ENCODE peak calls at places on chromosome 16, in ten cellular contexts. H is activated T-cell treated with anti-CD3 and anti-CD28 coated beads, Interleukin-2, amount 50 U/mL, for 1 hour; P is stimulated activated CD8-positive, alpha-beta memory T cell treated with anti-CD3 and anti-CD28 coated beads, Interleukin-7, amount 100 ng/mL, for 1 hour; L is H1; Y is Kasumi-1; S is neural crest cell; Z is activated gamma-delta T cell treated with anti-CD3 and anti-CD28 coated beads, Interleukin-2, amount 50 U/mL, for 16 hours; I is effector CD4-positive, alpha-beta T cell; Q is T-cell; T is glutamatergic neuron. B is an unnamed sample.

GRCh38 chr16:88356727-88357199 is 26.0 kb upstream of the ZNF469 start:
- DNase-seq in H (no peak), P (no peak), L (no peak), Y (no peak), S (no peak), Z (no peak), I (no peak), Q (no peak), T (peak), B (no peak)

GRCh38 chr16:48057085-48057484 is 98.7 kb downstream of the ABCC12 start:
- DNase-seq in H (no peak), P (no peak), L (no peak), Y (no peak), S (no peak), Z (no peak), I (no peak), Q (no peak), T (no peak), B (no peak)

GRCh38 chr16:49602201-49603041 is 228.8 kb downstream of the C16orf78 start:
- DNase-seq in H (no peak), P (no peak), L (peak), Y (no peak), S (no peak), Z (no peak), I (no peak), Q (no peak), T (no peak), B (no peak)

GRCh38 chr16:84928679-84929420 is 82.5 kb downstream of the ZDHHC7 start:
- DNase-seq in H (no peak), P (no peak), L (no peak), Y (no peak), S (no peak), Z (no peak), I (no peak), Q (no peak), T (no peak), B (no peak)

GRCh38 chr16:80707686-80708085 is 96.7 kb downstream of the CDYL2 start:
- DNase-seq in H (no peak), P (no peak), L (no peak), Y (no peak), S (no peak), Z (no peak), I (no peak), Q (no peak), T (no peak), B (no peak)

GRCh38 chr16:14501331-14502255 is 128.5 kb downstream of the PARN start:
- DNase-seq in H (no peak), P (no peak), L (peak), Y (no peak), S (no peak), Z (no peak), I (no peak), Q (no peak), T (peak), B (peak)

GRCh38 chr16:56365552-56365951 is 59.8 kb downstream of the AMFR start:
- DNase-seq in H (no peak), P (no peak), L (no peak), Y (no peak), S (no peak), Z (no peak), I (no peak), Q (no peak), T (no peak), B (no peak)

GRCh38 chr16:66979011-66979717 is 9.2 kb upstream of the CES4A start:
- DNase-seq in H (no peak), P (no peak), L (no peak), Y (no peak), S (no peak), Z (no peak), I (no peak), Q (no peak), T (no peak), B (no peak)

GRCh38 chr16:80327740-80328139 is 213.1 kb upstream of the DYNLRB2 start:
- DNase-seq in H (no peak), P (no peak), L (no peak), Y (no peak), S (no peak), Z (no peak), I (no peak), Q (no peak), T (no peak), B (no peak)

GRCh38 chr16:23952128-23953041 is 116.6 kb downstream of the PRKCB start:
- DNase-seq in H (peak), P (no peak), L (no peak), Y (peak), S (no peak), Z (peak), I (peak), Q (no peak), T (no peak), B (peak)

GRCh38 chr16:48203974-48204824 is 39.9 kb upstream of the LONP2 start:
- DNase-seq in H (no peak), P (no peak), L (no peak), Y (no peak), S (no peak), Z (no peak), I (no peak), Q (no peak), T (no peak), B (no peak)

GRCh38 chr16:3819741-3820724 is 60.5 kb downstream of the CREBBP start:
- DNase-seq in H (no peak), P (no peak), L (no peak), Y (no peak), S (no peak), Z (no peak), I (no peak), Q (peak), T (no peak), B (no peak)

GRCh38 chr16:15494231-15494630 is 59.8 kb downstream of the BMERB1 start:
- DNase-seq in H (no peak), P (no peak), L (no peak), Y (no peak), S (no peak), Z (no peak), I (no peak), Q (no peak), T (no peak), B (no peak)

GRCh38 chr16:26889751-26890150 is 177.0 kb upstream of the C16orf82 start:
- DNase-seq in H (no peak), P (no peak), L (no peak), Y (no peak), S (no peak), Z (no peak), I (no peak), Q (no peak), T (no peak), B (no peak)

GRCh38 chr16:75304521-75305363 is 53.3 kb upstream of the BCAR1 start:
- DNase-seq in H (no peak), P (no peak), L (no peak), Y (no peak), S (no peak), Z (no peak), I (no peak), Q (no peak), T (no peak), B (no peak)

GRCh38 chr16:21568502-21569189 is 30.7 kb upstream of the METTL9 start:
- DNase-seq in H (no peak), P (no peak), L (no peak), Y (no peak), S (no peak), Z (no peak), I (no peak), Q (no peak), T (no peak), B (no peak)

GRCh38 chr16:88767546-88767945 is 17.5 kb downstream of the PIEZO1 start:
- DNase-seq in H (no peak), P (no peak), L (no peak), Y (no peak), S (no peak), Z (no peak), I (no peak), Q (no peak), T (no peak), B (no peak)

GRCh38 chr16:56950881-56951771 is 10.6 kb upstream of the CETP start:
- DNase-seq in H (peak), P (peak), L (peak), Y (peak), S (peak), Z (peak), I (peak), Q (no peak), T (peak), B (peak)

GRCh38 chr16:79845734-79846135 is 245.2 kb upstream of the MAF start:
- DNase-seq in H (no peak), P (no peak), L (no peak), Y (no peak), S (no peak), Z (no peak), I (no peak), Q (no peak), T (no peak), B (no peak)

GRCh38 chr16:82241469-82242052 is 71.5 kb upstream of the MPHOSPH6 start:
- DNase-seq in H (no peak), P (no peak), L (no peak), Y (no peak), S (no peak), Z (no peak), I (no peak), Q (no peak), T (no peak), B (no peak)

GRCh38 chr16:81035398-81035974 is at the start of gene ATMIN:
- DNase-seq in H (peak), P (peak), L (peak), Y (peak), S (peak), Z (peak), I (peak), Q (peak), T (peak), B (peak)

GRCh38 chr16:48972236-48972635 is 309.4 kb downstream of the CBLN1 start:
- DNase-seq in H (no peak), P (no peak), L (no peak), Y (no peak), S (no peak), Z (no peak), I (no peak), Q (no peak), T (no peak), B (no peak)

GRCh38 chr16:49179714-49180330 is 101.8 kb downstream of the CBLN1 start:
- DNase-seq in H (no peak), P (no peak), L (no peak), Y (no peak), S (no peak), Z (no peak), I (no peak), Q (no peak), T (no peak), B (no peak)

GRCh38 chr16:29665294-29666077 is 2.4 kb downstream of the SPN start:
- DNase-seq in H (peak), P (no peak), L (no peak), Y (no peak), S (no peak), Z (no peak), I (peak), Q (peak), T (no peak), B (no peak)

GRCh38 chr16:73054732-73055481 is 7.0 kb upstream of the ZFHX3 start:
- DNase-seq in H (no peak), P (no peak), L (no peak), Y (no peak), S (no peak), Z (no peak), I (no peak), Q (no peak), T (no peak), B (no peak)

GRCh38 chr16:68450741-68451140 is 2.4 kb upstream of the SMPD3 start:
- DNase-seq in H (no peak), P (no peak), L (no peak), Y (no peak), S (no peak), Z (no peak), I (no peak), Q (no peak), T (no peak), B (no peak)

GRCh38 chr16:608019-608418 is 18.2 kb downstream of the RAB40C start:
- DNase-seq in H (no peak), P (no peak), L (no peak), Y (no peak), S (no peak), Z (no peak), I (no peak), Q (no peak), T (no peak), B (no peak)